ENCODE peak calls at places on chromosomes 13 and 19, in five cellular contexts. One of them, this sample, is unnamed.

GRCh38 chr13:51827254-51827653 is 17.7 kb downstream of the TMEM272 start:
- DNase-seq in right lobe of liver: no peak
- DNase-seq in transverse colon: no peak
- DNase-seq in upper lobe of left lung: no peak
- DNase-seq in uterus: no peak
- DNase-seq in this sample: no peak

GRCh38 chr19:30784850-30785459 is 412.8 kb downstream of the ZNF536 start:
- DNase-seq in right lobe of liver: peak
- DNase-seq in transverse colon: peak
- DNase-seq in upper lobe of left lung: no peak
- DNase-seq in uterus: peak
- DNase-seq in this sample: no peak

GRCh38 chr19:40740747-40741146 is 9.5 kb downstream of the ACTMAP start:
- DNase-seq in right lobe of liver: no peak
- DNase-seq in transverse colon: no peak
- DNase-seq in upper lobe of left lung: no peak
- DNase-seq in uterus: no peak
- DNase-seq in this sample: no peak

GRCh38 chr13:39321578-39321977 is 281.4 kb downstream of the LHFPL6 start:
- DNase-seq in right lobe of liver: no peak
- DNase-seq in transverse colon: no peak
- DNase-seq in upper lobe of left lung: no peak
- DNase-seq in uterus: no peak
- DNase-seq in this sample: no peak

GRCh38 chr19:3782330-3782729 is 3.9 kb downstream of the MATK start:
- DNase-seq in right lobe of liver: no peak
- DNase-seq in transverse colon: no peak
- DNase-seq in upper lobe of left lung: no peak
- DNase-seq in uterus: no peak
- DNase-seq in this sample: no peak

GRCh38 chr13:104327217-104327616 is 1261.0 kb upstream of the SLC10A2 start:
- DNase-seq in right lobe of liver: no peak
- DNase-seq in transverse colon: no peak
- DNase-seq in upper lobe of left lung: no peak
- DNase-seq in uterus: no peak
- DNase-seq in this sample: no peak

GRCh38 chr19:32866061-32866460 is 3.5 kb downstream of the SLC7A9 start:
- DNase-seq in right lobe of liver: no peak
- DNase-seq in transverse colon: no peak
- DNase-seq in upper lobe of left lung: no peak
- DNase-seq in uterus: no peak
- DNase-seq in this sample: no peak

GRCh38 chr19:50835785-50836542 is 2.6 kb upstream of the KLK15 start:
- DNase-seq in right lobe of liver: peak
- DNase-seq in transverse colon: peak
- DNase-seq in upper lobe of left lung: peak
- DNase-seq in uterus: no peak
- DNase-seq in this sample: no peak

GRCh38 chr13:101149735-101150380 is 266.4 kb downstream of the NALCN start:
- DNase-seq in right lobe of liver: no peak
- DNase-seq in transverse colon: no peak
- DNase-seq in upper lobe of left lung: no peak
- DNase-seq in uterus: no peak
- DNase-seq in this sample: no peak

GRCh38 chr19:19661675-19662251 is 1.7 kb downstream of the ATP13A1 start:
- DNase-seq in right lobe of liver: no peak
- DNase-seq in transverse colon: peak
- DNase-seq in upper lobe of left lung: no peak
- DNase-seq in uterus: no peak
- DNase-seq in this sample: no peak

GRCh38 chr13:50224534-50224933 is 209.3 kb downstream of the KCNRG start:
- DNase-seq in right lobe of liver: no peak
- DNase-seq in transverse colon: no peak
- DNase-seq in upper lobe of left lung: no peak
- DNase-seq in uterus: no peak
- DNase-seq in this sample: no peak

GRCh38 chr13:84433024-84433423 is 550.8 kb upstream of the SLITRK1 start:
- DNase-seq in right lobe of liver: no peak
- DNase-seq in transverse colon: no peak
- DNase-seq in upper lobe of left lung: no peak
- DNase-seq in uterus: no peak
- DNase-seq in this sample: no peak

GRCh38 chr13:68608147-68608546 is 1378.0 kb upstream of the PCDH9 start:
- DNase-seq in right lobe of liver: no peak
- DNase-seq in transverse colon: no peak
- DNase-seq in upper lobe of left lung: no peak
- DNase-seq in uterus: no peak
- DNase-seq in this sample: no peak

GRCh38 chr19:27735314-27735713 is 1477.6 kb downstream of the UQCRFS1 start:
- DNase-seq in right lobe of liver: no peak
- DNase-seq in transverse colon: no peak
- DNase-seq in upper lobe of left lung: no peak
- DNase-seq in uterus: no peak
- DNase-seq in this sample: no peak

GRCh38 chr19:17654993-17655392 is 33.2 kb downstream of the UNC13A start:
- DNase-seq in right lobe of liver: no peak
- DNase-seq in transverse colon: peak
- DNase-seq in upper lobe of left lung: no peak
- DNase-seq in uterus: no peak
- DNase-seq in this sample: no peak

GRCh38 chr19:46016426-46017094 is 6.3 kb downstream of the PGLYRP1 start:
- DNase-seq in right lobe of liver: peak
- DNase-seq in transverse colon: peak
- DNase-seq in upper lobe of left lung: peak
- DNase-seq in uterus: peak
- DNase-seq in this sample: no peak
- H3K4me3 ChIP-seq in right lobe of liver: peak
- H3K4me3 ChIP-seq in transverse colon: peak
- H3K4me3 ChIP-seq in upper lobe of left lung: peak
- H3K4me3 ChIP-seq in uterus: peak
- H3K4me3 ChIP-seq in this sample: peak

GRCh38 chr13:41458187-41458938 is 1.0 kb downstream of the RGCC start:
- DNase-seq in right lobe of liver: peak
- DNase-seq in transverse colon: peak
- DNase-seq in upper lobe of left lung: peak
- DNase-seq in uterus: no peak
- DNase-seq in this sample: peak
- TF ChIP-seq POLR2A in right lobe of liver: no peak
- TF ChIP-seq POLR2A in transverse colon: no peak
- TF ChIP-seq POLR2A in upper lobe of left lung: no peak
- TF ChIP-seq POLR2A in uterus: no peak
- TF ChIP-seq POLR2A in this sample: no peak

GRCh38 chr13:110559986-110560385 is 1.5 kb downstream of the RAB20 start:
- DNase-seq in right lobe of liver: no peak
- DNase-seq in transverse colon: no peak
- DNase-seq in upper lobe of left lung: no peak
- DNase-seq in uterus: no peak
- DNase-seq in this sample: no peak
- H3K4me3 ChIP-seq in right lobe of liver: peak
- H3K4me3 ChIP-seq in transverse colon: no peak
- H3K4me3 ChIP-seq in upper lobe of left lung: peak
- H3K4me3 ChIP-seq in uterus: no peak
- H3K4me3 ChIP-seq in this sample: peak

DNA sequence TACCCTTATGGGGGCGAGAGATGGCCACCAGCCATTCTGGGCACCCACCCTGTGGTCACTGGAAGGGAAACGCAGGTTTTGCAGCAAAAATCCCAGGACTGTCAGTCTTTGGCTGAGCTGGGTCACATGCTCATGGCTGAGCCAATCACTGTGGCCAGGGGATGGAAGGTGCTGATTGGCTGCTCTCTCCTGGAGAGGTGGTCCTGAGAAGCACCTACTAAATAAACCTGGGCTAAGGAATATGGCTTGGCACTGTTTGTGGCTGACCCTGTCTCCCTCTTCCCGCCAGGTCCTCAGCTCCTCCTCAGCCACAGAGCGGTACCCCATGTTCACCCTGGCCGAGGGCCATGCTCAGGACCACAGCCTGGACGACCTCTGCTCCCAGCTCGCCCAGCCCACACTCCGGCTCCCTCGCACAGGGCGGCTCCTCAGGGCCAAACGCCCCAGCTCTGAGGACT is 8.9 kb downstream of the ATG4D start:
- DNase-seq in right lobe of liver: no peak
- DNase-seq in transverse colon: no peak
- DNase-seq in upper lobe of left lung: no peak
- DNase-seq in uterus: no peak
- DNase-seq in this sample: no peak
- TF ChIP-seq POLR2A in right lobe of liver: no peak
- TF ChIP-seq POLR2A in transverse colon: no peak
- TF ChIP-seq POLR2A in upper lobe of left lung: no peak
- TF ChIP-seq POLR2A in uterus: no peak
- TF ChIP-seq POLR2A in this sample: no peak

DNA sequence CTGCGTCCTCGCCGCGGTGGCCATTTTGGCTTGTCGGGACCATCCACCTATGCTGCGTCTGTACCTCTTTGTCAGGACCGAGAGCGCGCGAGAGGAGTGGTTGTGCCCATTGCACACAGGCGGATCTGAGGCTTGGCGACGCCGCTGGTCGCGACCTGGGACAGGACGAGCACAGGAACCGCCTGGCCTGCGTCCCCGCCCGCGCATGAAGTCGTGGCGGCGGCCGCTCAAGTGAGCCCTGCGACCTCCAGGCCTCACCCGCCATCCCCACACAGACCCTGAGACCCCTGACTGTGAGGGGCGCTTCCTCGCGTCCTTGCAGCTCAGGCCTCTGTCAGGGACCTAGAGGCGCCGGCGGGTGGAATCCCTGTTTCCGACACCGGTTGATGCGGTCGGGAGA is 16.8 kb downstream of the ZNF586 start:
- DNase-seq in right lobe of liver: no peak
- DNase-seq in transverse colon: no peak
- DNase-seq in upper lobe of left lung: peak
- DNase-seq in uterus: no peak
- DNase-seq in this sample: no peak
- H3K4me3 ChIP-seq in right lobe of liver: no peak
- H3K4me3 ChIP-seq in transverse colon: no peak
- H3K4me3 ChIP-seq in upper lobe of left lung: no peak
- H3K4me3 ChIP-seq in uterus: no peak
- H3K4me3 ChIP-seq in this sample: no peak

GRCh38 chr19:44401108-44401786 is at the start of gene ZNF285:
- DNase-seq in right lobe of liver: peak
- DNase-seq in transverse colon: peak
- DNase-seq in upper lobe of left lung: peak
- DNase-seq in uterus: peak
- DNase-seq in this sample: no peak
- TF ChIP-seq POLR2A in right lobe of liver: no peak
- TF ChIP-seq POLR2A in transverse colon: no peak
- TF ChIP-seq POLR2A in upper lobe of left lung: no peak
- TF ChIP-seq POLR2A in uterus: no peak
- TF ChIP-seq POLR2A in this sample: no peak

GRCh38 chr13:76980075-76980718 is 11.7 kb upstream of the CLN5 start:
- DNase-seq in right lobe of liver: peak
- DNase-seq in transverse colon: peak
- DNase-seq in upper lobe of left lung: peak
- DNase-seq in uterus: peak
- DNase-seq in this sample: no peak
- H3K4me3 ChIP-seq in right lobe of liver: peak
- H3K4me3 ChIP-seq in transverse colon: no peak
- H3K4me3 ChIP-seq in upper lobe of left lung: peak
- H3K4me3 ChIP-seq in uterus: no peak
- H3K4me3 ChIP-seq in this sample: no peak